ENCODE peak calls at places on chromosome 21, in seven cellular contexts. One of them, this sample, is unnamed.

GRCh38 chr21:31184462-31184861 is 146.2 kb upstream of the KRTAP19-8 start:
- DNase-seq in activated naive CD4-positive, alpha-beta T cell: peak
- DNase-seq in right cardiac atrium: no peak
- DNase-seq in T-helper 9 cell: peak
- DNase-seq in HS-27A: no peak
- DNase-seq in Caco-2: no peak
- DNase-seq in tibial nerve: no peak
- DNase-seq in this sample: no peak

GRCh38 chr21:33901421-33902288 is 13.9 kb downstream of the ATP5PO start:
- DNase-seq in Caco-2: peak
- DNase-seq in right cardiac atrium: no peak
- DNase-seq in activated naive CD4-positive, alpha-beta T cell: no peak
- DNase-seq in tibial nerve: peak
- DNase-seq in HS-27A: no peak
- DNase-seq in T-helper 9 cell: no peak
- DNase-seq in this sample: no peak

GRCh38 chr21:40019076-40019475 is 151.8 kb downstream of the PCP4 start:
- DNase-seq in tibial nerve: no peak
- DNase-seq in T-helper 9 cell: no peak
- DNase-seq in activated naive CD4-positive, alpha-beta T cell: no peak
- DNase-seq in right cardiac atrium: no peak
- DNase-seq in Caco-2: no peak
- DNase-seq in HS-27A: no peak
- DNase-seq in this sample: no peak

GRCh38 chr21:41258617-41259016 is 58.0 kb upstream of the FAM3B start:
- DNase-seq in right cardiac atrium: no peak
- DNase-seq in activated naive CD4-positive, alpha-beta T cell: no peak
- DNase-seq in HS-27A: no peak
- DNase-seq in T-helper 9 cell: no peak
- DNase-seq in tibial nerve: no peak
- DNase-seq in Caco-2: no peak
- DNase-seq in this sample: no peak

GRCh38 chr21:39265603-39266002 is 47.8 kb downstream of the BRWD1 start:
- DNase-seq in activated naive CD4-positive, alpha-beta T cell: no peak
- DNase-seq in right cardiac atrium: no peak
- DNase-seq in T-helper 9 cell: no peak
- DNase-seq in tibial nerve: no peak
- DNase-seq in HS-27A: no peak
- DNase-seq in Caco-2: no peak
- DNase-seq in this sample: no peak

GRCh38 chr21:33948096-33948950 is 32.7 kb upstream of the ATP5PO start:
- DNase-seq in HS-27A: no peak
- DNase-seq in tibial nerve: no peak
- DNase-seq in right cardiac atrium: peak
- DNase-seq in Caco-2: peak
- DNase-seq in activated naive CD4-positive, alpha-beta T cell: peak
- DNase-seq in T-helper 9 cell: peak
- DNase-seq in this sample: no peak

GRCh38 chr21:32437729-32438128 is 25.2 kb downstream of the EVA1C start:
- DNase-seq in right cardiac atrium: peak
- DNase-seq in Caco-2: no peak
- DNase-seq in HS-27A: no peak
- DNase-seq in T-helper 9 cell: no peak
- DNase-seq in tibial nerve: no peak
- DNase-seq in activated naive CD4-positive, alpha-beta T cell: no peak
- DNase-seq in this sample: no peak

GRCh38 chr21:36388835-36389234 is 3.6 kb downstream of the CHAF1B start:
- DNase-seq in right cardiac atrium: no peak
- DNase-seq in HS-27A: no peak
- DNase-seq in activated naive CD4-positive, alpha-beta T cell: no peak
- DNase-seq in tibial nerve: no peak
- DNase-seq in Caco-2: no peak
- DNase-seq in T-helper 9 cell: no peak
- DNase-seq in this sample: no peak

GRCh38 chr21:32726742-32727477 is 903 bp downstream of the SYNJ1 start:
- DNase-seq in tibial nerve: peak
- DNase-seq in HS-27A: peak
- DNase-seq in activated naive CD4-positive, alpha-beta T cell: no peak
- DNase-seq in T-helper 9 cell: no peak
- DNase-seq in Caco-2: peak
- DNase-seq in right cardiac atrium: no peak
- DNase-seq in this sample: peak

GRCh38 chr21:35226960-35227741 is 178.0 kb upstream of the RUNX1 start:
- DNase-seq in activated naive CD4-positive, alpha-beta T cell: peak
- DNase-seq in tibial nerve: no peak
- DNase-seq in right cardiac atrium: no peak
- DNase-seq in Caco-2: no peak
- DNase-seq in T-helper 9 cell: peak
- DNase-seq in HS-27A: no peak
- DNase-seq in this sample: no peak

This sample was measured in D721Med.